ENCODE peak calls at places on chromosomes 11 and 22, in seven cellular contexts. F, I, V, M, W, X and N are unnamed samples.

GRCh38 chr11:111532365-111532709 is 8.2 kb upstream of the LAYN start:
- DNase-seq in W (no peak), X (no peak), M (no peak), I (peak), V (no peak), F (no peak), N (no peak)

GRCh38 chr11:83990160-83990733 is 704.1 kb upstream of the CCDC90B start:
- DNase-seq in F (no peak), I (no peak), V (no peak), W (no peak), M (no peak), X (no peak), N (no peak)

GRCh38 chr22:25366876-25367466 is 147.5 kb downstream of the CRYBB2 start:
- DNase-seq in W (no peak), V (no peak), X (no peak), F (no peak), M (no peak), I (no peak), N (no peak)

GRCh38 chr11:65562788-65563187 is 4.6 kb upstream of the LTBP3 start:
- DNase-seq in W (no peak), I (no peak), X (no peak), M (no peak), V (no peak), F (no peak), N (no peak)

GRCh38 chr22:46577361-46578249 is 40.2 kb upstream of the CELSR1 start:
- DNase-seq in M (no peak), F (no peak), I (no peak), V (no peak), X (peak), W (no peak), N (peak)

GRCh38 chr11:63945482-63946163 is 6.8 kb downstream of the NAA40 start:
- DNase-seq in F (peak), I (peak), M (peak), X (peak), W (peak), V (peak), N (peak)

GRCh38 chr22:44229331-44229730 is 48.6 kb downstream of the PARVG start:
- DNase-seq in W (no peak), I (no peak), M (no peak), F (no peak), X (no peak), V (no peak), N (no peak)

GRCh38 chr22:21450858-21451331 is 16.3 kb upstream of the TMEM191C start:
- DNase-seq in X (no peak), M (no peak), F (no peak), V (peak), W (no peak), I (no peak), N (no peak)

GRCh38 chr11:18253222-18253621 is 4.8 kb upstream of the SAA2 start:
- DNase-seq in W (no peak), I (no peak), X (no peak), V (no peak), F (no peak), M (no peak), N (no peak)

GRCh38 chr11:68373189-68373809 is 60.9 kb downstream of the LRP5 start:
- DNase-seq in I (no peak), W (no peak), M (peak), V (no peak), X (no peak), F (no peak), N (no peak)

GRCh38 chr11:77091146-77091940 is 11.3 kb upstream of the OMP start:
- DNase-seq in W (peak), X (peak), M (peak), I (peak), V (peak), F (peak), N (peak)

GRCh38 chr11:19083166-19083565 is 22.6 kb upstream of the MRGPRX2 start:
- DNase-seq in V (no peak), F (no peak), I (no peak), W (no peak), M (no peak), X (no peak), N (no peak)

GRCh38 chr11:83773950-83774880 is 488.0 kb upstream of the CCDC90B start:
- DNase-seq in M (peak), W (no peak), I (no peak), V (no peak), X (no peak), F (no peak), N (no peak)

GRCh38 chr11:2150206-2150847 is 10.7 kb downstream of the INS start:
- DNase-seq in I (peak), W (no peak), M (peak), F (no peak), X (no peak), V (no peak), N (peak)

GRCh38 chr22:50236731-50237409 is 8.0 kb downstream of the TUBGCP6 start:
- DNase-seq in X (no peak), I (no peak), W (no peak), F (no peak), V (no peak), M (peak), N (peak)

GRCh38 chr11:1922411-1923113 is 3.1 kb downstream of the TNNT3 start:
- DNase-seq in M (no peak), X (no peak), W (no peak), F (no peak), I (no peak), V (no peak), N (no peak)

GRCh38 chr22:28231423-28231822 is 312.4 kb upstream of the PITPNB start:
- DNase-seq in X (no peak), M (peak), I (no peak), W (no peak), F (no peak), V (peak), N (no peak)